ENCODE peak calls at places on chromosomes 2 and 18, in six cellular contexts. X is HT1080; O is stomach; T is activated CD4-positive, alpha-beta T cell treated with anti-CD3 and anti-CD28 coated beads for 36 hours; U is fibroblast of lung; Z is H1. Q is an unnamed sample.

GRCh38 chr2:40363631-40364030 is 88.3 kb downstream of the SLC8A1 start:
- DNase-seq in X (no peak), O (no peak), T (no peak), U (peak), Z (no peak), Q (no peak)

GRCh38 chr2:37085731-37086147 is 1.4 kb downstream of the GPATCH11 start:
- DNase-seq in X (peak), O (no peak), T (peak), U (peak), Z (no peak), Q (no peak)

GRCh38 chr2:96876036-96876810 is 6.3 kb upstream of the SEMA4C start:
- DNase-seq in X (peak), O (no peak), T (no peak), U (peak), Z (no peak), Q (no peak)

GRCh38 chr2:40213071-40213470 is 238.8 kb downstream of the SLC8A1 start:
- DNase-seq in X (peak), O (no peak), T (no peak), U (peak), Z (no peak), Q (no peak)

GRCh38 chr2:47221956-47222355 is 66.8 kb upstream of the STPG4 start:
- DNase-seq in X (peak), O (no peak), T (no peak), U (peak), Z (no peak), Q (peak)

GRCh38 chr2:23685201-23685600 is 241.7 kb downstream of the ATAD2B start:
- DNase-seq in X (no peak), O (no peak), T (no peak), U (no peak), Z (no peak), Q (no peak)

GRCh38 chr2:118443596-118443995 is 355.3 kb downstream of the INSIG2 start:
- DNase-seq in X (peak), O (no peak), T (no peak), U (peak), Z (no peak), Q (no peak)

GRCh38 chr2:130985831-130986649 is 107.2 kb downstream of the FAM168B start:
- DNase-seq in X (no peak), O (no peak), T (no peak), U (no peak), Z (no peak), Q (no peak)

GRCh38 chr2:136049991-136050573 is 64.7 kb upstream of the DARS1 start:
- DNase-seq in X (no peak), O (no peak), T (no peak), U (no peak), Z (no peak), Q (no peak)

GRCh38 chr2:115297056-115297455 is 854.6 kb downstream of the DPP10 start:
- DNase-seq in X (no peak), O (no peak), T (no peak), U (no peak), Z (no peak), Q (no peak)

GRCh38 chr18:79610461-79611039 is 69.1 kb upstream of the CTDP1 start:
- DNase-seq in X (no peak), O (no peak), T (no peak), U (no peak), Z (no peak), Q (no peak)

GRCh38 chr2:126906781-126907180 is 8.1 kb downstream of the TEX51 start:
- DNase-seq in X (no peak), O (no peak), T (no peak), U (no peak), Z (no peak), Q (no peak)

GRCh38 chr2:156999657-157000056 is 257.8 kb upstream of the GALNT5 start:
- DNase-seq in X (no peak), O (peak), T (no peak), U (no peak), Z (no peak), Q (no peak)

GRCh38 chr2:8247905-8248622 is 433.8 kb upstream of the ID2 start:
- DNase-seq in X (no peak), O (no peak), T (no peak), U (peak), Z (no peak), Q (no peak)

GRCh38 chr2:1746174-1747064 is 2.1 kb upstream of the PXDN start:
- DNase-seq in X (no peak), O (no peak), T (no peak), U (no peak), Z (no peak), Q (no peak)

GRCh38 chr2:121810959-121811853 is 55.8 kb downstream of the TSN start:
- DNase-seq in X (peak), O (peak), T (peak), U (peak), Z (no peak), Q (peak)

GRCh38 chr2:68284896-68285295 is 32.6 kb upstream of the PPP3R1 start:
- DNase-seq in X (no peak), O (no peak), T (no peak), U (peak), Z (no peak), Q (no peak)

GRCh38 chr2:232522014-232522854 is 2.0 kb downstream of the PRSS56 start:
- DNase-seq in X (no peak), O (peak), T (peak), U (no peak), Z (no peak), Q (peak)

GRCh38 chr18:57004366-57005121 is 142.3 kb upstream of the BOD1L2 start:
- DNase-seq in X (peak), O (no peak), T (no peak), U (peak), Z (no peak), Q (no peak)

GRCh38 chr2:167787021-167787420 is 460.4 kb downstream of the STK39 start:
- DNase-seq in X (no peak), O (no peak), T (no peak), U (no peak), Z (no peak), Q (no peak)

GRCh38 chr2:238139141-238139840 is 823 bp downstream of the KLHL30 start:
- DNase-seq in X (no peak), O (no peak), T (peak), U (no peak), Z (no peak), Q (peak)

GRCh38 chr2:239349448-239350135 is 51.2 kb downstream of the HDAC4 start:
- DNase-seq in X (no peak), O (no peak), T (no peak), U (no peak), Z (no peak), Q (no peak)

GRCh38 chr2:161976300-161976699 is 97.7 kb downstream of the DPP4 start:
- DNase-seq in X (no peak), O (no peak), T (no peak), U (no peak), Z (no peak), Q (no peak)

GRCh38 chr18:23253630-23254029 is 118.3 kb downstream of the CABLES1 start:
- DNase-seq in X (no peak), O (no peak), T (no peak), U (no peak), Z (no peak), Q (no peak)

GRCh38 chr2:235054919-235055318 is 103.1 kb downstream of the SH3BP4 start:
- DNase-seq in X (no peak), O (no peak), T (no peak), U (no peak), Z (no peak), Q (no peak)

GRCh38 chr18:6256521-6256920 is 158.2 kb downstream of the L3MBTL4 start:
- DNase-seq in X (no peak), O (no peak), T (no peak), U (no peak), Z (no peak), Q (no peak)

GRCh38 chr2:97911922-97912575 is 83.7 kb downstream of the TMEM131 start:
- DNase-seq in X (no peak), O (no peak), T (no peak), U (no peak), Z (no peak), Q (no peak)

GRCh38 chr2:218284106-218284811 is 8.0 kb downstream of the TMBIM1 start:
- DNase-seq in X (peak), O (peak), T (peak), U (peak), Z (no peak), Q (peak)

Q was measured in thyroid gland.